ENCODE peak calls at places on chromosomes 11 and 22, in seven cellular contexts. B is K562, Y is brain microvascular endothelial cell, G is transverse colon, O is sigmoid colon, Q is heart right ventricle, I is HCT116. R is an unnamed sample.

GRCh38 chr11:13335319-13335718 is 57.7 kb downstream of the BMAL1 start:
- DNase-seq in B (peak), Y (peak), G (peak), O (peak), Q (peak), I (no peak), R (peak)

GRCh38 chr11:46345881-46346484 is 1.3 kb upstream of the DGKZ start:
- DNase-seq in B (no peak), Y (no peak), G (no peak), O (no peak), Q (no peak), I (no peak), R (no peak)

GRCh38 chr11:819943-820649 is 1.4 kb downstream of the PNPLA2 start:
- DNase-seq in B (peak), Y (no peak), G (peak), O (peak), Q (peak), I (peak), R (peak)

GRCh38 chr11:133992121-133992520 is 35.4 kb upstream of the IGSF9B start:
- DNase-seq in B (no peak), Y (no peak), G (no peak), O (no peak), Q (no peak), I (no peak), R (no peak)

GRCh38 chr11:95149659-95150294 is 60.1 kb downstream of the ENDOD1 start:
- DNase-seq in B (no peak), Y (no peak), G (peak), O (peak), Q (peak), I (peak), R (no peak)

GRCh38 chr11:68396526-68396925 is 64.0 kb upstream of the PPP6R3 start:
- DNase-seq in B (no peak), Y (no peak), G (no peak), O (no peak), Q (no peak), I (no peak), R (no peak)

GRCh38 chr22:39206491-39206890 is 38.3 kb downstream of the PDGFB start:
- DNase-seq in B (no peak), Y (no peak), G (no peak), O (peak), Q (no peak), I (no peak), R (no peak)

GRCh38 chr11:107276057-107276456 is 181.6 kb downstream of the CWF19L2 start:
- DNase-seq in B (no peak), Y (no peak), G (no peak), O (no peak), Q (no peak), I (no peak), R (no peak)

GRCh38 chr22:20080776-20081654 is 974 bp downstream of the DGCR8 start:
- DNase-seq in B (peak), Y (peak), G (peak), O (no peak), Q (no peak), I (no peak), R (no peak)

GRCh38 chr22:49255741-49256318 is 571.8 kb downstream of the BRD1 start:
- DNase-seq in B (no peak), Y (no peak), G (no peak), O (no peak), Q (no peak), I (no peak), R (no peak)

GRCh38 chr22:39176673-39177455 is 24.4 kb upstream of the CBX7 start:
- DNase-seq in B (no peak), Y (no peak), G (no peak), O (no peak), Q (no peak), I (no peak), R (no peak)

GRCh38 chr22:19543970-19544708 is 19.9 kb upstream of the CLDN5 start:
- DNase-seq in B (no peak), Y (no peak), G (peak), O (no peak), Q (no peak), I (no peak), R (no peak)

GRCh38 chr11:77467233-77467632 is 6.7 kb downstream of the PAK1 start:
- DNase-seq in B (no peak), Y (no peak), G (no peak), O (no peak), Q (no peak), I (no peak), R (no peak)

GRCh38 chr11:43573233-43573632 is 107.3 kb upstream of the HSD17B12 start:
- DNase-seq in B (peak), Y (no peak), G (no peak), O (no peak), Q (no peak), I (peak), R (no peak)

GRCh38 chr11:118657238-118657637 is 22.2 kb downstream of the TREH start:
- DNase-seq in B (peak), Y (no peak), G (no peak), O (no peak), Q (no peak), I (no peak), R (no peak)

GRCh38 chr22:23036684-23037428 is 33.5 kb upstream of the GNAZ start:
- DNase-seq in B (peak), Y (no peak), G (no peak), O (no peak), Q (no peak), I (no peak), R (no peak)

GRCh38 chr11:134032501-134033091 is 36.3 kb upstream of the JAM3 start:
- DNase-seq in B (no peak), Y (no peak), G (no peak), O (peak), Q (no peak), I (no peak), R (no peak)

GRCh38 chr11:14626650-14627049 is 17.0 kb upstream of the PDE3B start:
- DNase-seq in B (no peak), Y (no peak), G (no peak), O (no peak), Q (no peak), I (no peak), R (no peak)

GRCh38 chr11:68998390-68998911 is 14.6 kb downstream of the MRGPRF start:
- DNase-seq in B (no peak), Y (no peak), G (peak), O (peak), Q (no peak), I (no peak), R (no peak)

GRCh38 chr11:102632026-102632425 is 6.9 kb upstream of the MMP20 start:
- DNase-seq in B (no peak), Y (no peak), G (no peak), O (no peak), Q (no peak), I (no peak), R (no peak)

GRCh38 chr11:18203723-18204122 is 31.1 kb downstream of the MRGPRX4 start:
- DNase-seq in B (peak), Y (peak), G (no peak), O (no peak), Q (no peak), I (peak), R (no peak)

GRCh38 chr22:36838119-36839030 is 21.5 kb upstream of the PVALB start:
- DNase-seq in B (no peak), Y (no peak), G (no peak), O (no peak), Q (no peak), I (no peak), R (no peak)

GRCh38 chr11:36135062-36135461 is 154.2 kb downstream of the COMMD9 start:
- DNase-seq in B (no peak), Y (no peak), G (no peak), O (no peak), Q (no peak), I (no peak), R (no peak)

GRCh38 chr11:71329731-71330130 is 77.4 kb upstream of the SHANK2 start:
- DNase-seq in B (no peak), Y (no peak), G (no peak), O (peak), Q (no peak), I (no peak), R (no peak)

GRCh38 chr11:111733009-111733408 is 33.2 kb downstream of the PPP2R1B start:
- DNase-seq in B (no peak), Y (peak), G (no peak), O (peak), Q (peak), I (no peak), R (no peak)

GRCh38 chr22:41092847-41093371 is 517 bp downstream of the EP300 start:
- DNase-seq in B (no peak), Y (no peak), G (peak), O (no peak), Q (peak), I (no peak), R (peak)

GRCh38 chr22:35838849-35839646 is 121.4 kb downstream of the APOL5 start:
- DNase-seq in B (no peak), Y (peak), G (peak), O (peak), Q (no peak), I (peak), R (no peak)

GRCh38 chr11:80727315-80727714 is 1286.5 kb upstream of the TENM4 start:
- DNase-seq in B (no peak), Y (peak), G (no peak), O (no peak), Q (no peak), I (no peak), R (no peak)

DNA sequence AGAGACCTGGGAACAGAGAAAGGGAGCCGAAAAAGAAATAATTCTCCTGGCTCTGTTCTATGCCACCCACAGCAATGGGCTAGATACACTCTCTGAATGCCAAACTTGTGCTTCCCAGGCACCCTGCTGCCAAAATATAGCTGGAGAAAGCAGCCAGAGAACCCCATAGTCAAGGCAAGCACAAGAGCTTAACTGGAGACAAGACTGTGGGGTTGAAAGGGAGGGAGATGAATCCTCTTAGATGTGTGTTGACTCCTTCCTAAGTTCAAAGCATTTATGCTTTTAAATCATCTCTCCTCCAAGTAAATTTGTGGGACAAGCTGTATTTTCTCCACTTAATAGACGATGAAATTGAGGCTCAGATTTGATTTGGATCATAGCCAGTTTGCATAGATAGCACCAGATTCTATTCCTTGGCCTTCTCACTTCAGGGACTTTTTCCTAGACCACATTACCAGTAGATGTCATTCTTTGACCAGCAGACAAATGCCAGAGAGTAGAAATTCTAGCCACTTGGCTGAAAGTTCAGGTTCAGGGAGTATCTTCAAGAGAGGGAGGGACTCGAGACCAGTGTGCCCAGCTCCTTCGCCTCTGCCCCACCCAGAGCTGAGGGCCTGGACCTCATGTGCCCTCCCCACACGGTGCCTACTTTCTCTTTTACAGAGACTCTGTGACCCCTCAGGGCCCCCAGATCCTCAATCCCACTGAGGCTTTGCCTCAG is 16.6 kb upstream of the ETS1 start:
- DNase-seq in B (no peak), Y (no peak), G (no peak), O (no peak), Q (no peak), I (no peak), R (no peak)
- TF ChIP-seq CTCF in B (no peak), Y (no peak), G (no peak), O (no peak), Q (no peak), I (no peak), R (peak)

GRCh38 chr11:114183041-114183511 is 113.1 kb upstream of the NNMT start:
- DNase-seq in B (peak), Y (no peak), G (peak), O (peak), Q (no peak), I (no peak), R (peak)
- H3K27ac ChIP-seq in B (no peak), Y (no peak), G (peak), O (peak), Q (peak), I (no peak), R (peak)

GRCh38 chr11:110243804-110244203 is 52.6 kb downstream of the RDX start:
- DNase-seq in B (no peak), Y (no peak), G (no peak), O (no peak), Q (no peak), I (no peak), R (no peak)

GRCh38 chr11:110251837-110252236 is 44.6 kb downstream of the RDX start:
- DNase-seq in B (no peak), Y (peak), G (no peak), O (no peak), Q (no peak), I (peak), R (no peak)

GRCh38 chr11:110250168-110250567 is 46.2 kb downstream of the RDX start:
- DNase-seq in B (no peak), Y (no peak), G (no peak), O (no peak), Q (no peak), I (no peak), R (no peak)

GRCh38 chr11:110253525-110253924 is 42.9 kb downstream of the RDX start:
- DNase-seq in B (no peak), Y (no peak), G (no peak), O (no peak), Q (no peak), I (no peak), R (no peak)

GRCh38 chr11:110249066-110249465 is 47.3 kb downstream of the RDX start:
- DNase-seq in B (no peak), Y (no peak), G (no peak), O (no peak), Q (no peak), I (no peak), R (no peak)
- TF ChIP-seq CTCF in B (no peak), Y (peak), G (no peak), O (no peak), Q (peak), I (peak), R (peak)

DNA sequence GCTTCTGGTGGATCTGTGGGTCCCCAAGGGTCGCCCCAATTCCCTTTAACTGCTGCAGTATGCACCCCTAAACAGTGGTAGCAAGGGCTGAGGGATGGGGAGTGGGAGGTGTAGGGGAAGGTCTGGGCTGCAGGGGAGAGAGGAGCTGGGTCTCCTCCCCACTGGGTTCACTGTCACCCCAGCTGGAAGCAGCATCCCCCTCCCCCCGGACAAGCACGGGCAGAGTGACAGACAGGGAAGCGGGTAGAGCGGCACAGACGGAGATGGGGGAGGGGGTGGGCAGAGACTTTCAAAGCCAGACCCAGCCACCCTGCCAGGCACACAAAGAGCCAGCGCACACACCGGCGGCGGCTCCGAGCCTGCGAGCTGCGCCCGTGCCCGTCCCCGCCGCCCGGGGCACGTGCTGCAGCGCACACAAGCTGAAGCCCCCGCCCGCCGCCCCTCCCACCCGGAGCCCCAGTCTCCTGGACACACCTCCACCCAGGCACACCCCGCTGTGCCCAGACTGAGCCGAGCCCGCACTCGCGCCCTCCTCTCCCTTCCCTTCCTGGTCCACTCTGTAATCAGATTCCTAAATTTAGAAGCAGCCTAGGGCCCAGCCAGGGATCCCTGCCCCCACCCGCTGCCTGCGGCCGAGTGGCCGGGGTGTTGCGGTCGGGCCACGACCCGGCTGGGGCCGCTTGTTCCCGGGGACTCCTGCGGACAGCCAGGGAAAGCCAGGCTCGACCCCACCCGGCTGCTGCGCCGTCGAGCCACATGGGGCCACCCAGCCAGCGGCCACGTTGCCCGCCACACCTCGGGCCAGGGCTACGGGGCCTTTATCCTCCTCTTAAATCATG is 940 bp upstream of the RCOR2 start:
- DNase-seq in B (peak), Y (no peak), G (peak), O (peak), Q (peak), I (peak), R (peak)
- H3K27ac ChIP-seq in B (peak), Y (no peak), G (peak), O (peak), Q (peak), I (peak), R (no peak)

GRCh38 chr22:43244385-43244784 is 57.5 kb upstream of the TTLL12 start:
- DNase-seq in B (no peak), Y (no peak), G (no peak), O (no peak), Q (no peak), I (no peak), R (no peak)
- TF ChIP-seq CTCF in B (no peak), Y (no peak), G (no peak), O (no peak), Q (no peak), I (no peak), R (no peak)

GRCh38 chr11:126347751-126348628 is 7.5 kb upstream of the ST3GAL4 start:
- DNase-seq in B (no peak), Y (no peak), G (no peak), O (no peak), Q (no peak), I (no peak), R (no peak)
- H3K27ac ChIP-seq in B (peak), Y (no peak), G (peak), O (peak), Q (peak), I (no peak), R (no peak)

R was measured in CD4-positive, alpha-beta T cell.